ENCODE peak calls at places on chromosomes 13 and 19, in ten cellular contexts. M is activated naive CD4-positive, alpha-beta T cell; A is mesothelial cell of epicardium; W is fibroblast of mammary gland; F is AG20443; Q is frontal cortex; C is Daoy; S is activated naive CD8-positive, alpha-beta T cell treated with anti-CD3 and anti-CD28 coated beads, Interleukin-2, amount 50 U/mL, for 24 hours; O is T-cell; D is progenitor cell of endocrine pancreas. U is an unnamed sample.

GRCh38 chr13:110136660-110137585 is 170.0 kb downstream of the COL4A1 start:
- DNase-seq in M (no peak), W (no peak), F (no peak), D (no peak), O (no peak), Q (no peak), C (no peak), A (no peak), S (no peak), U (no peak)

GRCh38 chr13:38409771-38410170 is 60.1 kb downstream of the UFM1 start:
- DNase-seq in D (no peak), M (no peak), S (no peak), A (no peak), Q (no peak), O (no peak), C (no peak), F (no peak), W (no peak), U (no peak)

GRCh38 chr13:25214371-25215252 is 42.5 kb upstream of the AMER2 start:
- DNase-seq in M (no peak), C (peak), D (no peak), O (no peak), Q (no peak), S (no peak), W (peak), F (peak), A (no peak), U (peak)

GRCh38 chr19:41298327-41298964 is 11.5 kb upstream of the CCDC97 start:
- DNase-seq in M (no peak), Q (no peak), W (peak), O (peak), S (peak), F (peak), A (no peak), D (no peak), C (peak), U (peak)

GRCh38 chr19:35290381-35291135 is 1.4 kb upstream of the MAG start:
- DNase-seq in D (no peak), W (no peak), C (no peak), S (no peak), Q (peak), M (no peak), F (no peak), A (no peak), O (no peak), U (no peak)

GRCh38 chr13:39410089-39410901 is 192.7 kb downstream of the LHFPL6 start:
- DNase-seq in C (no peak), A (no peak), Q (no peak), S (no peak), D (no peak), O (no peak), W (peak), F (peak), M (no peak), U (peak)

GRCh38 chr13:106756446-106756845 is 188.5 kb upstream of the ARGLU1 start:
- DNase-seq in O (no peak), F (no peak), A (no peak), D (no peak), W (no peak), S (no peak), Q (no peak), C (no peak), M (no peak), U (no peak)

GRCh38 chr13:26923824-26924605 is 163.4 kb upstream of the GPR12 start:
- DNase-seq in Q (no peak), C (peak), W (peak), D (no peak), M (no peak), S (no peak), F (peak), O (no peak), A (peak), U (peak)

GRCh38 chr19:15251010-15251748 is 18.9 kb upstream of the EPHX3 start:
- DNase-seq in A (no peak), S (no peak), M (no peak), C (peak), Q (no peak), F (peak), W (peak), O (no peak), D (no peak), U (peak)

GRCh38 chr13:45439781-45440462 is 21.7 kb upstream of the SLC25A30 start:
- DNase-seq in O (no peak), M (no peak), D (no peak), S (no peak), C (peak), Q (no peak), F (no peak), A (no peak), W (no peak), U (no peak)

GRCh38 chr19:21134934-21135366 is 6.9 kb upstream of the ZNF431 start:
- DNase-seq in M (no peak), A (no peak), D (no peak), F (no peak), C (no peak), O (no peak), S (no peak), W (no peak), Q (no peak), U (no peak)

GRCh38 chr19:38676023-38676877 is 28.8 kb downstream of the ACTN4 start:
- DNase-seq in S (no peak), F (peak), Q (no peak), W (peak), D (no peak), C (peak), M (no peak), O (no peak), A (no peak), U (peak)

GRCh38 chr19:40962460-40962961 is 28.6 kb upstream of the CYP2B6 start:
- DNase-seq in D (no peak), Q (no peak), S (no peak), O (no peak), M (no peak), W (no peak), C (peak), A (no peak), F (peak), U (peak)

GRCh38 chr19:55212447-55212846 is 3.1 kb upstream of the PTPRH start:
- DNase-seq in M (peak), O (no peak), W (no peak), A (no peak), C (no peak), D (no peak), F (no peak), Q (no peak), S (peak), U (no peak)

GRCh38 chr19:17836530-17836929 is 11.3 kb downstream of the JAK3 start:
- DNase-seq in C (no peak), M (no peak), F (no peak), S (no peak), D (no peak), W (no peak), Q (no peak), A (no peak), O (no peak), U (no peak)

GRCh38 chr19:17002455-17002854 is 24.2 kb downstream of the CPAMD8 start:
- DNase-seq in C (no peak), D (no peak), M (no peak), W (no peak), O (no peak), S (no peak), F (no peak), A (no peak), Q (no peak), U (no peak)

GRCh38 chr13:51614350-51614786 is 30.1 kb downstream of the WDFY2 start:
- DNase-seq in F (peak), W (peak), M (peak), Q (no peak), S (peak), O (peak), A (no peak), C (no peak), D (no peak), U (peak)

GRCh38 chr13:111874981-111875380 is 192.0 kb upstream of the SOX1 start:
- DNase-seq in C (no peak), O (no peak), A (no peak), M (no peak), Q (no peak), F (no peak), W (no peak), D (no peak), S (no peak), U (no peak)

GRCh38 chr13:29583073-29583785 is 12.3 kb downstream of the SLC7A1 start:
- DNase-seq in A (no peak), Q (no peak), W (peak), D (no peak), F (peak), O (no peak), M (no peak), S (no peak), C (peak), U (peak)

GRCh38 chr13:56953965-56954364 is 186.8 kb upstream of the PRR20A start:
- DNase-seq in D (no peak), O (no peak), M (no peak), S (no peak), F (no peak), C (no peak), W (no peak), Q (no peak), A (no peak), U (no peak)

GRCh38 chr19:14629557-14629956 is 45.1 kb downstream of the ADGRE3 start:
- DNase-seq in Q (no peak), O (no peak), C (no peak), D (no peak), M (no peak), F (no peak), W (no peak), S (no peak), A (no peak), U (no peak)